ENCODE peak calls at places on chromosomes 4 and X, in six cellular contexts. H is transverse colon, X is upper lobe of left lung, C is A549, N is sigmoid colon, P is tibial nerve. T is an unnamed sample. For H3K9me3, the result is how much of the 10 kb centered on the place peaks cover.

GRCh38 chr4:151204925-151205524 is 71.9 kb upstream of the PRSS48 start:
- DNase-seq in H (no peak), X (no peak), C (peak), N (no peak), P (no peak), T (peak)

GRCh38 chr4:87497141-87497540 is 32.0 kb downstream of the SPARCL1 start:
- DNase-seq in H (no peak), X (no peak), C (peak), N (no peak), P (no peak), T (no peak)

GRCh38 chr4:165079476-165079875 is 25.8 kb downstream of the TRIM75 start:
- DNase-seq in H (peak), X (no peak), C (no peak), N (no peak), P (no peak), T (peak)

GRCh38 chr4:73068496-73069337 is 799 bp downstream of the COX18 start:
- DNase-seq in H (peak), X (no peak), C (peak), N (no peak), P (no peak), T (no peak)

GRCh38 chr4:152956650-152957436 is 20.7 kb downstream of the FHDC1 start:
- DNase-seq in H (peak), X (no peak), C (peak), N (no peak), P (no peak), T (no peak)

GRCh38 chrX:133921764-133922389 is 63.5 kb downstream of the GPC3 start:
- DNase-seq in H (peak), X (peak), C (peak), N (no peak), P (no peak), T (no peak)

GRCh38 chrX:57367649-57368048 is 81.1 kb downstream of the FAAH2 start:
- DNase-seq in H (no peak), X (no peak), C (no peak), N (no peak), P (no peak), T (no peak)

GRCh38 chr4:126414741-126415140 is 1100.0 kb downstream of the FAT4 start:
- DNase-seq in H (no peak), X (no peak), C (no peak), N (no peak), P (no peak), T (no peak)

GRCh38 chrX:23841847-23842522 is 59.0 kb downstream of the SAT1 start:
- DNase-seq in H (no peak), X (no peak), C (no peak), N (no peak), P (no peak), T (no peak)

GRCh38 chrX:105837227-105837626 is 14.9 kb downstream of the NRK start:
- DNase-seq in H (no peak), X (no peak), C (no peak), N (peak), P (peak), T (no peak)

GRCh38 chr4:185730849-185731608 is 81.0 kb downstream of the SORBS2 start:
- DNase-seq in H (no peak), X (no peak), C (no peak), N (no peak), P (no peak), T (peak)

GRCh38 chr4:6730603-6731300 is 14.8 kb downstream of the BLOC1S4 start:
- DNase-seq in H (no peak), X (no peak), C (no peak), N (no peak), P (no peak), T (no peak)

GRCh38 chrX:39848900-39849299 is 248.9 kb downstream of the BCOR start:
- DNase-seq in H (no peak), X (no peak), C (no peak), N (no peak), P (no peak), T (no peak)

GRCh38 chr4:143626134-143626859 is 74.2 kb downstream of the FREM3 start:
- DNase-seq in H (peak), X (peak), C (no peak), N (peak), P (peak), T (no peak)

GRCh38 chr4:154277164-154277563 is 214.4 kb downstream of the DCHS2 start:
- DNase-seq in H (no peak), X (no peak), C (no peak), N (no peak), P (no peak), T (no peak)

GRCh38 chrX:1932231-1932630 is 317.4 kb downstream of the ASMT start:
- DNase-seq in H (no peak), X (no peak), C (no peak), N (no peak), P (no peak), T (no peak)

GRCh38 chrX:112688242-112688641 is 8.5 kb upstream of the LHFPL1 start:
- DNase-seq in H (no peak), X (no peak), C (no peak), N (no peak), P (no peak), T (no peak)

GRCh38 chrX:130339408-130340222 is at the start of gene SLC25A14:
- DNase-seq in H (peak), X (peak), C (peak), N (peak), P (peak), T (peak)
- TF ChIP-seq POLR2A in H (peak), X (no peak), C (peak), N (no peak), P (no peak), T (no peak)

GRCh38 chrX:71619193-71619592 is 882 bp upstream of the CXCR3 start:
- DNase-seq in H (no peak), X (no peak), C (no peak), N (no peak), P (no peak), T (no peak)
- TF ChIP-seq EP300 in H (no peak), X (no peak), C (no peak), N (no peak), P (no peak), T (no peak)

GRCh38 chr4:24801136-24801855 is 5.9 kb downstream of the SOD3 start:
- DNase-seq in H (no peak), X (no peak), C (no peak), N (no peak), P (no peak), T (peak)
- H3K9me3 ChIP-seq in H (under half), X (under half), C (under half), N (under half), P (under half), T (under half)

GRCh38 chrX:154097597-154098541 is at the start of gene MECP2:
- DNase-seq in H (peak), X (peak), C (peak), N (peak), P (peak), T (peak)
- TF ChIP-seq POLR2A in H (no peak), X (no peak), C (peak), N (no peak), P (peak), T (no peak)

GRCh38 chr4:95537967-95538485 is 10.7 kb downstream of the UNC5C start:
- DNase-seq in H (no peak), X (no peak), C (no peak), N (no peak), P (no peak), T (no peak)

GRCh38 chr4:95541889-95542607 is 6.7 kb downstream of the UNC5C start:
- DNase-seq in H (no peak), X (no peak), C (no peak), N (no peak), P (no peak), T (no peak)

GRCh38 chr4:95541094-95541493 is 7.7 kb downstream of the UNC5C start:
- DNase-seq in H (no peak), X (no peak), C (no peak), N (no peak), P (no peak), T (no peak)

GRCh38 chr4:95539056-95539455 is 9.7 kb downstream of the UNC5C start:
- DNase-seq in H (no peak), X (no peak), C (no peak), N (no peak), P (no peak), T (no peak)

DNA sequence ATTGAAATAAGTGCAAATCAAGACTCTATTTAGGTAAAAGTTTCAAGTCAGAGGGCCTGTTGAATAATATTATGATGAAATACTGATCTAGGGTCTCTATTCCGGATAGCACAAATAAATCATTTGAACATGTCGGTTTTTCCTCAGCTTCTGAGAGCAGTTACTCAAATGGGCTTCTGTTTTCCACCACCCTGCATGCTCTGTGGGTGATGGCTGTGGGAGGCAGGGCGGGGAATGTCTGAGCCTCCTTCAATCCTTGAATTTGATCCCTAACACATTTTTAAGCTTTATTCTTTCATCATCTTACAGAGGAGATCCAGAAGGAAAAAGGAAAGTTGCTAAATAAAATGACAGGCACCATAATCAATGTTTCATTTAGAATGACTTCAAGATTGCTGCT is 8.5 kb downstream of the UNC5C start:
- DNase-seq in H (no peak), X (no peak), C (no peak), N (no peak), P (no peak), T (no peak)
- TF ChIP-seq EP300 in H (no peak), X (no peak), C (no peak), N (no peak), P (no peak), T (no peak)

T was measured in esophagus muscularis mucosa.